ENCODE peak calls at places on chromosomes 11 and 22, in six cellular contexts. N is tibial nerve, G is psoas muscle, F is fibroblast of mammary gland, E is upper lobe of right lung, O is GM12865. Q is an unnamed sample.

GRCh38 chr11:45982656-45983470 is 60.4 kb downstream of the LARGE2 start:
- DNase-seq in N (no peak), G (peak; percentile 24), E (no peak), O (no peak), F (peak; percentile 87), Q (no peak)

GRCh38 chr11:70067591-70068341 is 10.4 kb upstream of the ANO1 start:
- DNase-seq in O (no peak), E (no peak), F (no peak), G (no peak), N (no peak), Q (no peak)

GRCh38 chr11:30917859-30918478 is 331.8 kb upstream of the MPPED2 start:
- DNase-seq in O (peak; percentile 55), E (no peak), G (no peak), N (no peak), F (peak; percentile 43), Q (peak; percentile 20)

GRCh38 chr11:78763664-78764063 is 189.0 kb upstream of the NARS2 start:
- DNase-seq in G (no peak), O (no peak), F (no peak), E (no peak), N (no peak), Q (no peak)

GRCh38 chr22:27844656-27845602 is 43.4 kb upstream of the MN1 start:
- DNase-seq in G (no peak), F (no peak), N (no peak), E (no peak), O (no peak), Q (no peak)

GRCh38 chr11:73469401-73469800 is 93.2 kb downstream of the RELT start:
- DNase-seq in E (no peak), N (no peak), O (no peak), G (no peak), F (no peak), Q (no peak)

GRCh38 chr22:43376765-43377485 is 33.8 kb upstream of the SCUBE1 start:
- DNase-seq in G (no peak), O (peak; percentile 93), E (no peak), F (no peak), N (no peak), Q (no peak)

GRCh38 chr11:130907229-130907628 is 9.1 kb downstream of the SNX19 start:
- DNase-seq in N (no peak), O (no peak), F (no peak), G (no peak), E (no peak), Q (no peak)

GRCh38 chr22:45830531-45831245 is 146.3 kb downstream of the WNT7B start:
- DNase-seq in O (no peak), G (no peak), E (no peak), N (no peak), F (peak; percentile 71), Q (no peak)

GRCh38 chr22:47366026-47366767 is 603.7 kb downstream of the TBC1D22A start:
- DNase-seq in N (no peak), O (no peak), E (no peak), F (no peak), G (no peak), Q (no peak)

GRCh38 chr11:69985331-69985653 is 92.8 kb upstream of the ANO1 start:
- DNase-seq in O (no peak), N (no peak), F (no peak), G (no peak), E (no peak), Q (no peak)

GRCh38 chr11:45994421-45995341 is 72.2 kb downstream of the LARGE2 start:
- DNase-seq in F (peak; percentile 55), O (no peak), G (no peak), N (no peak), E (no peak), Q (no peak)

GRCh38 chr22:27406389-27406861 is 395.1 kb downstream of the MN1 start:
- DNase-seq in F (peak; percentile 27), E (no peak), O (no peak), G (no peak), N (no peak), Q (no peak)

GRCh38 chr11:79198898-79199250 is 242.0 kb downstream of the TENM4 start:
- DNase-seq in O (no peak), N (no peak), G (peak; percentile 19), E (no peak), F (peak; percentile 66), Q (no peak)

GRCh38 chr22:34379825-34380224 is 459.5 kb upstream of the LARGE1 start:
- DNase-seq in F (no peak), N (no peak), G (no peak), E (no peak), O (no peak), Q (no peak)

GRCh38 chr11:128719556-128719824 is 25.6 kb downstream of the FLI1 start:
- DNase-seq in E (no peak), F (no peak), N (no peak), O (no peak), G (no peak), Q (no peak)

GRCh38 chr11:29518389-29519174 is 498.2 kb downstream of the KCNA4 start:
- DNase-seq in G (no peak), E (no peak), O (peak; percentile 44), N (no peak), F (no peak), Q (no peak)

GRCh38 chr11:103842795-103843194 is 193.6 kb upstream of the DDI1 start:
- DNase-seq in N (no peak), O (no peak), F (peak; percentile 93), G (no peak), E (no peak), Q (no peak)

GRCh38 chr11:19181673-19182261 is 20.0 kb downstream of the CSRP3 start:
- DNase-seq in O (no peak), E (no peak), G (no peak), N (no peak), F (no peak), Q (no peak)

GRCh38 chr11:95486979-95487378 is 256.0 kb upstream of the SESN3 start:
- DNase-seq in G (no peak), F (no peak), E (no peak), N (no peak), O (no peak), Q (no peak)

GRCh38 chr11:28269621-28270020 is 161.4 kb downstream of the METTL15 start:
- DNase-seq in G (no peak), O (no peak), N (no peak), E (no peak), F (no peak), Q (no peak)

GRCh38 chr11:118640332-118641154 is 33.1 kb downstream of the PHLDB1 start:
- DNase-seq in F (no peak), E (no peak), G (no peak), N (no peak), O (no peak), Q (no peak)

GRCh38 chr22:45235101-45235777 is 5.5 kb downstream of the KIAA0930 start:
- DNase-seq in N (no peak), F (no peak), E (no peak), G (peak; percentile 45), O (peak; percentile 95), Q (peak; percentile 69)

GRCh38 chr11:76670475-76671235 is at the start of gene LRRC32:
- DNase-seq in F (no peak), E (peak; percentile 79), N (peak; percentile 34), G (peak; percentile 74), O (peak; percentile 46), Q (peak; percentile 69)

GRCh38 chr22:21612858-21613257 is 17.0 kb downstream of the YDJC start:
- DNase-seq in G (no peak), N (no peak), O (no peak), F (no peak), E (no peak), Q (no peak)

GRCh38 chr11:2314525-2315394 is 12.9 kb downstream of the TSPAN32 start:
- DNase-seq in F (peak; percentile 76), G (peak; percentile 71), O (no peak), N (peak; percentile 86), E (peak; percentile 83), Q (no peak)

GRCh38 chr11:100556781-100557180 is 130.3 kb upstream of the ARHGAP42 start:
- DNase-seq in G (no peak), N (no peak), E (no peak), O (no peak), F (no peak), Q (no peak)

GRCh38 chr22:33909075-33909458 is 11.2 kb downstream of the LARGE1 start:
- DNase-seq in E (no peak), N (no peak), F (peak; percentile 48), G (no peak), O (no peak), Q (no peak)

GRCh38 chr11:126443120-126443519 is 87.6 kb downstream of the ST3GAL4 start:
- DNase-seq in G (no peak), F (no peak), E (no peak), O (no peak), N (no peak), Q (no peak)

GRCh38 chr11:126440276-126440675 is 84.8 kb downstream of the ST3GAL4 start:
- DNase-seq in E (no peak), G (no peak), F (no peak), O (no peak), N (no peak), Q (no peak)

GRCh38 chr11:126438691-126439090 is 83.2 kb downstream of the ST3GAL4 start:
- DNase-seq in F (peak; percentile 33), N (no peak), E (no peak), G (peak; percentile 47), O (no peak), Q (no peak)

GRCh38 chr11:126442523-126442922 is 87.0 kb downstream of the ST3GAL4 start:
- DNase-seq in N (no peak), F (no peak), G (no peak), O (no peak), E (no peak), Q (no peak)

GRCh38 chr11:126440792-126441514 is 85.5 kb downstream of the ST3GAL4 start:
- DNase-seq in O (peak; percentile 74), G (peak; percentile 74), E (peak; percentile 86), N (peak; percentile 54), F (peak; percentile 65), Q (peak; percentile 90)
- TF ChIP-seq CTCF in O (peak; percentile 88), G (peak; percentile 97), E (peak; percentile 99), N (peak; percentile 95), F (peak; percentile 87), Q (peak; percentile 85)

GRCh38 chr11:97269527-97269926 is 879.7 kb downstream of the JRKL start:
- DNase-seq in G (no peak), N (no peak), E (no peak), F (no peak), O (peak; percentile 8), Q (no peak)
- TF ChIP-seq CTCF in G (peak; percentile 8), N (no peak), E (no peak), F (no peak), O (peak; percentile 6), Q (no peak)

DNA sequence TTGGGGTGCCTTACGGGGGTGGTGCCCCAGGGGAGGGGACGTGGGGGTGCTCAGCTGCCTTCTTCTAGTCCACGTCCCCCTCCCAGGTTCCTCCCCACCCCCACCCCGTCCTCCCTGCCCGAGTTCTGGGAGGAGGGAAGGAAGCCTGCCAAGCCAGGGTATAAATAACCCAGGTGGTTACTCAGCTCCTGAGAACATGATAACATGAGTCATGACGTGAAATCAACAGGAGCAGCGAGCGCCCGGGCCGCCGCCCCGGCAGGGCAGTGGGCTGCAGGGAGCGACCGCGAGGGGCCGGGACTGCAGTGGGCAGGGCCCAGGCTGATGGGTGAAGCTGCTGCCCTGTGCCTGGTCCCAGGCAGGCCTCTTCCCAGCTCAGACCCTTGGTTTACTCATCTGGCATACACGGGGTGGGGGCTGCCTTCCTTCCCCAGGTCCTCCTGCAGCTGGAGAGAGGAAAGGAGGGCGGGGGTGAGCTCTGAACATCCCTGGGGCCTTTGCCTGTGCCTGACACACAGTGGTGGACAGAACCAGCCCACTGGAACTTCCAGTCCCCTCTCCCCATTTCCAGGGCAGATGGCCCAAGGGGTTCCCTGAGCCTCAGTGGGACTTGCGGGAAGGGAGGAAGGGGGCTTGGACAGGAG is 8.8 kb upstream of the PDGFB start:
- DNase-seq in N (no peak), G (peak; percentile 73), F (peak; percentile 84), E (no peak), O (peak; percentile 45), Q (peak; percentile 69)
- TF ChIP-seq CTCF in N (peak; percentile 10), G (no peak), F (no peak), E (no peak), O (no peak), Q (no peak)

GRCh38 chr22:35582218-35582860 is 34.8 kb downstream of the MB start:
- DNase-seq in F (no peak), E (no peak), O (no peak), G (no peak), N (no peak), Q (no peak)
- TF ChIP-seq CTCF in F (no peak), E (no peak), O (no peak), G (no peak), N (no peak), Q (no peak)

Q was measured in GM20000.